ENCODE peak calls at places on chromosomes 7 and 10, in six cellular contexts. One of them, this sample, is unnamed.

GRCh38 chr10:114970515-114970914 is 32.5 kb downstream of the TRUB1 start:
- DNase-seq in ovary: no peak
- DNase-seq in H1: no peak
- DNase-seq in SK-N-SH: no peak
- DNase-seq in tibial nerve: no peak
- DNase-seq in upper lobe of left lung: no peak
- DNase-seq in this sample: no peak

GRCh38 chr7:69982197-69982596 is 383.9 kb downstream of the AUTS2 start:
- DNase-seq in ovary: no peak
- DNase-seq in H1: no peak
- DNase-seq in SK-N-SH: no peak
- DNase-seq in tibial nerve: no peak
- DNase-seq in upper lobe of left lung: no peak
- DNase-seq in this sample: no peak

GRCh38 chr10:49735848-49736563 is 26.1 kb downstream of the OGDHL start:
- DNase-seq in ovary: no peak
- DNase-seq in H1: no peak
- DNase-seq in SK-N-SH: no peak
- DNase-seq in tibial nerve: no peak
- DNase-seq in upper lobe of left lung: no peak
- DNase-seq in this sample: no peak

GRCh38 chr10:76547352-76547972 is 1090.1 kb downstream of the KCNMA1 start:
- DNase-seq in ovary: peak; percentile 78
- DNase-seq in H1: peak; percentile 86
- DNase-seq in SK-N-SH: peak; percentile 60
- DNase-seq in tibial nerve: peak; percentile 86
- DNase-seq in upper lobe of left lung: peak; percentile 78
- DNase-seq in this sample: peak; percentile 89

GRCh38 chr7:157394246-157395191 is 57.7 kb downstream of the DNAJB6 start:
- DNase-seq in ovary: no peak
- DNase-seq in H1: no peak
- DNase-seq in SK-N-SH: no peak
- DNase-seq in tibial nerve: no peak
- DNase-seq in upper lobe of left lung: peak; percentile 8
- DNase-seq in this sample: peak; percentile 12

GRCh38 chr7:11127112-11127785 is 153.6 kb downstream of the PHF14 start:
- DNase-seq in ovary: no peak
- DNase-seq in H1: no peak
- DNase-seq in SK-N-SH: no peak
- DNase-seq in tibial nerve: no peak
- DNase-seq in upper lobe of left lung: no peak
- DNase-seq in this sample: no peak

GRCh38 chr10:116120688-116121087 is 152.3 kb downstream of the GFRA1 start:
- DNase-seq in ovary: no peak
- DNase-seq in H1: peak; percentile 91
- DNase-seq in SK-N-SH: no peak
- DNase-seq in tibial nerve: no peak
- DNase-seq in upper lobe of left lung: no peak
- DNase-seq in this sample: no peak

GRCh38 chr10:107834706-107835105 is 670.2 kb upstream of the SORCS1 start:
- DNase-seq in ovary: no peak
- DNase-seq in H1: no peak
- DNase-seq in SK-N-SH: no peak
- DNase-seq in tibial nerve: no peak
- DNase-seq in upper lobe of left lung: no peak
- DNase-seq in this sample: no peak

GRCh38 chr10:95814011-95814727 is 58.2 kb downstream of the ENTPD1 start:
- DNase-seq in ovary: no peak
- DNase-seq in H1: no peak
- DNase-seq in SK-N-SH: no peak
- DNase-seq in tibial nerve: no peak
- DNase-seq in upper lobe of left lung: no peak
- DNase-seq in this sample: no peak

GRCh38 chr10:124689911-124690498 is 54.2 kb downstream of the FAM53B start:
- DNase-seq in ovary: no peak
- DNase-seq in H1: no peak
- DNase-seq in SK-N-SH: no peak
- DNase-seq in tibial nerve: no peak
- DNase-seq in upper lobe of left lung: no peak
- DNase-seq in this sample: no peak

GRCh38 chr10:83164134-83164533 is 975.2 kb upstream of the GHITM start:
- DNase-seq in ovary: no peak
- DNase-seq in H1: no peak
- DNase-seq in SK-N-SH: no peak
- DNase-seq in tibial nerve: no peak
- DNase-seq in upper lobe of left lung: no peak
- DNase-seq in this sample: no peak

GRCh38 chr10:30762620-30763019 is 133.1 kb upstream of the LYZL2 start:
- DNase-seq in ovary: no peak
- DNase-seq in H1: no peak
- DNase-seq in SK-N-SH: no peak
- DNase-seq in tibial nerve: no peak
- DNase-seq in upper lobe of left lung: no peak
- DNase-seq in this sample: no peak

GRCh38 chr7:107408349-107408748 is 61.5 kb upstream of the GPR22 start:
- DNase-seq in ovary: no peak
- DNase-seq in H1: no peak
- DNase-seq in SK-N-SH: no peak
- DNase-seq in tibial nerve: no peak
- DNase-seq in upper lobe of left lung: no peak
- DNase-seq in this sample: no peak

GRCh38 chr10:113751116-113751728 is at the start of gene PLEKHS1:
- DNase-seq in ovary: no peak
- DNase-seq in H1: no peak
- DNase-seq in SK-N-SH: no peak
- DNase-seq in tibial nerve: no peak
- DNase-seq in upper lobe of left lung: no peak
- DNase-seq in this sample: no peak

GRCh38 chr7:94883676-94884075 is 23.7 kb upstream of the PPP1R9A start:
- DNase-seq in ovary: no peak
- DNase-seq in H1: no peak
- DNase-seq in SK-N-SH: no peak
- DNase-seq in tibial nerve: no peak
- DNase-seq in upper lobe of left lung: no peak
- DNase-seq in this sample: no peak

GRCh38 chr7:5665106-5666025 is 116.1 kb downstream of the RNF216 start:
- DNase-seq in ovary: peak; percentile 71
- DNase-seq in H1: peak; percentile 81
- DNase-seq in SK-N-SH: peak; percentile 80
- DNase-seq in tibial nerve: peak; percentile 76
- DNase-seq in upper lobe of left lung: peak; percentile 59
- DNase-seq in this sample: peak; percentile 87

DNA sequence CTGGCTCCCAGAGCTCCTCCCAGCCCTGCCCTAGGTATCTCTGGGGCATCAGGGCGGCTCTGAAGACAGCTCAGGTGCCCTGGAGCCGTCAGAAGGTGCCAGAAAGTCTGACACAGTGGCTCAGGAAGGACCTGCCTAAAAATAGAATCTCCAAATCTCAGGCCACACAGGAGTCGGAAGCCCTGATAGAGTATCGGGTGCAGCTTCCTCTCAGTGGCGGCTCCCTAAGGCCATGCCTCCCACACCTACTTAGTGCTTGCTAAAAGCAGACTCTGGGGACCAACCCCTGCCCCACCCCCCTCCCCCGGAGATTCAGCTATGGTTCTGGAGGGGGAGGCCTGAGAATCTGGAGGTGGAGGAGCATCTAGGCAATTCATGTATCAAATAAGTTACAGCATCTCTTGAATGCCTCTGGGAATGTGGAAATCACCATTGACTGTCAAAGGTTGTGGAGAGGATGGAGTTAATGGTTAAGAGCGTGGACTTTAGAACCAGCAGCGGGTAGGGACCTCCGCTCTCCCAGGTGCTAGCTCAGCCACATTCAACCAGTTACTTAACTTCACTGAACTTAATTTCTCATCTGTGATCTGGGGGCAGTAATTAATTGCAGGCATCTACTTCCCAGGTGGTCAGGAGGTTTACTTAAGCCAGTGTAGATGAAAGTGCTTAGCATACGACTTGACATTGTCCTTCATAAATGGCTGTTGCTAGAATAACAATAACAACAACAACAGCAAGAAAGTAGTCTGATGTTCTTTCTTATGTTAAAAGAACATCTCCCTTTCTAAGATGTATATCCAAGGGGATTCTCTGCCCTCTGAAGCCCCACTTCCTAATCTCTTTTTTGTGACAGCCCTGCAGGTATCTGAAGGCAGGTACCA is 38.6 kb upstream of the MXI1 start:
- DNase-seq in ovary: no peak
- DNase-seq in H1: peak; percentile 51
- DNase-seq in SK-N-SH: no peak
- DNase-seq in tibial nerve: no peak
- DNase-seq in upper lobe of left lung: no peak
- DNase-seq in this sample: no peak
- H3K27me3 ChIP-seq in ovary: no peaks in the 10 kb centered on the region
- H3K27me3 ChIP-seq in H1: peaks cover 99% of the 10 kb centered on the region
- H3K27me3 ChIP-seq in SK-N-SH: peaks cover 27% of the 10 kb centered on the region
- H3K27me3 ChIP-seq in tibial nerve: peaks cover 66% of the 10 kb centered on the region
- H3K27me3 ChIP-seq in upper lobe of left lung: no peaks in the 10 kb centered on the region
- H3K27me3 ChIP-seq in this sample: peaks cover 74% of the 10 kb centered on the region

GRCh38 chr10:117365612-117366011 is 9.6 kb downstream of the PDZD8 start:
- DNase-seq in ovary: no peak
- DNase-seq in H1: no peak
- DNase-seq in SK-N-SH: no peak
- DNase-seq in tibial nerve: no peak
- DNase-seq in upper lobe of left lung: peak; percentile 44
- DNase-seq in this sample: no peak
- TF ChIP-seq EP300 in ovary: no peak
- TF ChIP-seq EP300 in H1: no peak
- TF ChIP-seq EP300 in SK-N-SH: no peak
- TF ChIP-seq EP300 in tibial nerve: no peak
- TF ChIP-seq EP300 in upper lobe of left lung: no peak
- TF ChIP-seq EP300 in this sample: no peak

DNA sequence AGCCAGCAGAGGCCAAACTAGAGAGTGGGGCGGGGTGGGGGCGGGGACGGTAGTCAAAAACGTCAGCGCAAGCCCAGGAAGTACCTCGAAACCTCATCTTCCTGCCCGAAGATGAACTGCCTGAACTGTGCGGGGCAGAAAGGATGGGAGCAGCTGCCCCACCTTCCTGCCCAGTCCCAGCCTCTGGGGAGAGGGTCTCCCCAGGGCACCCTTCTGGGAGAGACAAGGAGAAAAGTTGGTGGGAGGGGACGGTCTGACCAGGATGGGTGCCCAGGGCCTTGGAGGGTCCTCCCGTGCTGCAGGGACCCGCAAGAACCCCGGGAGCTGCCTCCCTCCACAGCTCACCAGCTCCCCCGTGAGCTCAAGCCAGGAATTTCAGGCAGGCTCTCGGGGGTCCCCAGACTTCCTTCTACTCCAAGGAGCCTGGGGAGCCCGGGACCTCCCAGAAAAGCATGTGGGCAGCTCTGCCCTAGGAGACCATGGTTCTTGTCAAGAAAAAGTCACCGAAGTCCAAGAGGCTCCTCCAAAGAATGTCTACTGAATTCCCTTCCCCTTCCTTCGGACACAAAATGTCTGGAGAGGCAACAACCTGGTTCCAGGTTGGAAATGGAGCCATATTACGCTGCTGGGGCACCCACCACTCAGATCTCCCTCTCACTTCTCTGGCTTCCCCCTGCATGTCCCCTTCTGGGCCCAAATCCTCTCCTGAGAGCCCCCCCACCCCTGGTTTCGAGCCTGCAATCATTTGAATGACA is 52.8 kb downstream of the RGS10 start:
- DNase-seq in ovary: peak; percentile 69
- DNase-seq in H1: peak; percentile 98
- DNase-seq in SK-N-SH: peak; percentile 83
- DNase-seq in tibial nerve: no peak
- DNase-seq in upper lobe of left lung: peak; percentile 37
- DNase-seq in this sample: peak; percentile 71
- TF ChIP-seq CTCF in ovary: peak; percentile 70
- TF ChIP-seq CTCF in H1: peak; percentile 75
- TF ChIP-seq CTCF in SK-N-SH: peak; percentile 82
- TF ChIP-seq CTCF in tibial nerve: peak; percentile 87
- TF ChIP-seq CTCF in upper lobe of left lung: peak; percentile 84
- TF ChIP-seq CTCF in this sample: peak; percentile 84

GRCh38 chr7:74023786-74024185 is 4.2 kb upstream of the ELN start:
- DNase-seq in ovary: no peak
- DNase-seq in H1: no peak
- DNase-seq in SK-N-SH: no peak
- DNase-seq in tibial nerve: no peak
- DNase-seq in upper lobe of left lung: no peak
- DNase-seq in this sample: no peak
- H3K27me3 ChIP-seq in ovary: no peaks in the 10 kb centered on the region
- H3K27me3 ChIP-seq in H1: peaks cover 6% of the 10 kb centered on the region
- H3K27me3 ChIP-seq in SK-N-SH: no peaks in the 10 kb centered on the region
- H3K27me3 ChIP-seq in tibial nerve: no peaks in the 10 kb centered on the region
- H3K27me3 ChIP-seq in upper lobe of left lung: no peaks in the 10 kb centered on the region
- H3K27me3 ChIP-seq in this sample: no peaks in the 10 kb centered on the region

GRCh38 chr10:69222157-69223027 is 2.3 kb downstream of the HKDC1 start:
- DNase-seq in ovary: no peak
- DNase-seq in H1: peak; percentile 74
- DNase-seq in SK-N-SH: peak; percentile 57
- DNase-seq in tibial nerve: no peak
- DNase-seq in upper lobe of left lung: peak; percentile 87
- DNase-seq in this sample: no peak
- TF ChIP-seq EP300 in ovary: no peak
- TF ChIP-seq EP300 in H1: no peak
- TF ChIP-seq EP300 in SK-N-SH: no peak
- TF ChIP-seq EP300 in tibial nerve: no peak
- TF ChIP-seq EP300 in upper lobe of left lung: no peak
- TF ChIP-seq EP300 in this sample: no peak

GRCh38 chr10:27240212-27240890 is at the start of gene ACBD5:
- DNase-seq in ovary: peak; percentile 92
- DNase-seq in H1: peak; percentile 82
- DNase-seq in SK-N-SH: peak; percentile 81
- DNase-seq in tibial nerve: peak; percentile 78
- DNase-seq in upper lobe of left lung: peak; percentile 95
- DNase-seq in this sample: peak; percentile 96
- TF ChIP-seq CTCF in ovary: no peak
- TF ChIP-seq CTCF in H1: no peak
- TF ChIP-seq CTCF in SK-N-SH: no peak
- TF ChIP-seq CTCF in tibial nerve: no peak
- TF ChIP-seq CTCF in upper lobe of left lung: no peak
- TF ChIP-seq CTCF in this sample: no peak

This sample was measured in sigmoid colon.